ENCODE peak calls at places on chromosomes 4 and X, in five cellular contexts. M is K562, X is mammary epithelial cell, U is PC-3, B is GM23338. O is an unnamed sample.

GRCh38 chr4:150082241-150082640 is 4.0 kb downstream of the DCLK2 start:
- DNase-seq in B (no peak), X (no peak), U (no peak), M (no peak), O (no peak)

GRCh38 chrX:111829345-111829744 is 46.6 kb upstream of the TRPC5OS start:
- DNase-seq in X (no peak), U (no peak), M (no peak), B (no peak), O (no peak)

GRCh38 chrX:131977619-131978018 is 45.5 kb upstream of the STK26 start:
- DNase-seq in U (peak), X (no peak), B (no peak), M (no peak), O (no peak)

GRCh38 chrX:139758250-139758649 is 50.3 kb upstream of the MCF2 start:
- DNase-seq in U (no peak), B (peak), X (no peak), M (peak), O (no peak)

GRCh38 chrX:45623266-45623665 is 422.6 kb upstream of the DIPK2B start:
- DNase-seq in X (peak), M (no peak), B (no peak), U (peak), O (peak)

GRCh38 chr4:120659626-120660170 is 262.8 kb downstream of the PRDM5 start:
- DNase-seq in M (no peak), X (no peak), U (no peak), B (no peak), O (no peak)

GRCh38 chr4:13535708-13536361 is 8.5 kb downstream of the NKX3-2 start:
- DNase-seq in X (no peak), U (no peak), M (no peak), B (peak), O (no peak)

GRCh38 chrX:105869676-105870075 is 47.3 kb downstream of the NRK start:
- DNase-seq in U (peak), M (no peak), B (no peak), X (peak), O (no peak)

GRCh38 chr4:19583827-19584569 is 667.7 kb upstream of the SLIT2 start:
- DNase-seq in B (no peak), X (peak), U (no peak), M (no peak), O (no peak)

GRCh38 chrX:149040873-149041535 is 464.1 kb downstream of the IDS start:
- DNase-seq in U (peak), B (no peak), X (peak), M (no peak), O (no peak)

GRCh38 chr4:47831026-47831689 is 6.7 kb downstream of the CORIN start:
- DNase-seq in X (no peak), M (no peak), U (no peak), B (no peak), O (no peak)

GRCh38 chr4:47533689-47534347 is 48.7 kb downstream of the ATP10D start:
- DNase-seq in M (no peak), U (no peak), B (no peak), X (no peak), O (no peak)

GRCh38 chr4:5404073-5404472 is 304.3 kb downstream of the EVC2 start:
- DNase-seq in M (no peak), X (no peak), U (no peak), B (no peak), O (no peak)

GRCh38 chrX:152997337-152997736 is 3.4 kb upstream of the PNMA5 start:
- DNase-seq in X (no peak), B (no peak), M (no peak), U (no peak), O (no peak)

GRCh38 chr4:38290360-38290759 is 330.2 kb downstream of the PTTG2 start:
- DNase-seq in M (no peak), B (no peak), U (peak), X (peak), O (peak)

DNA sequence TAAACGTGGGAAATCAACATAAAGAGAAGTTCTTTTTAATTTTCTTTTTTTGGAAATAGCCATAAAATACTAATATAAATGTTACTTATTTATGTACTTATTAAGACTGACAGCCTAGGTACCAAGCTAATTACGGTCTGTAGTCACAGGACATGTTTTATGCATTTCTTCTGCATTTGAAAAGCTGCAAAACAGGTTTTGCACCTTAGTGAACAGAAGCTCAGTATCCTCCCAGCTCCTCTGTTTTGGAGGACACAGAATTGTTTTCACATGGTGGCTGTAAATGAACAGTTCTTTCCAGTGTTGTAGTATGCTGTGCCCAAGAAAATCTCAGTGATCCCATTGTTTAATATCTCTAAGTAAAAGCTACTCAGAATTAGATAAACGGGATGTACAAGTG is 1788.0 kb upstream of the TENM3 start:
- DNase-seq in M (no peak), B (peak), U (peak), X (peak), O (no peak)
- TF ChIP-seq EZH2 in M (no peak), B (no peak), U (no peak), X (no peak), O (no peak)

GRCh38 chrX:40155617-40156471 is 58.1 kb upstream of the BCOR start:
- DNase-seq in U (no peak), B (peak), X (no peak), M (peak), O (peak)
- TF ChIP-seq EZH2 in U (no peak), B (no peak), X (no peak), M (no peak), O (no peak)

GRCh38 chr4:41747230-41748055 is 1.1 kb downstream of the PHOX2B start:
- DNase-seq in X (no peak), B (peak), M (no peak), U (no peak), O (no peak)
- TF ChIP-seq EZH2 in X (peak), B (peak), M (no peak), U (no peak), O (peak)

DNA sequence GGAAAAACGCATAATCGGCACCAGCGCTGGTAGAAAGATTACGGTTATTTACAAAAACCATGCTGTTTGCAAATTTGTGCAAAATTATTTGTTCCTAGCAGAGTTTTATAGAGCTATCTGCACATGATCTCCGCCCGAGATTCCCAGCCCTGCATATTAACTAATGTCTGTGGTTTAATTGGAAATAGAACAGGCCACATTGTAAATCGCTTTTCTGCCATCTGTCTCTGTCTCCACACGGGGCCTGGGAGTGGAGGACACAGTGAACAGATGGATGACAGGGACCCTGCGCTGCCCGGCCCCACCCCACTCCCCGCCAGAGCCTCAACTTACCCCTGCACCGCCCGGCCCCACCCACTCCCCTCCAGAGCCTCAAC is 126.9 kb downstream of the FAM53A start:
- DNase-seq in X (no peak), M (no peak), B (no peak), U (no peak), O (no peak)
- TF ChIP-seq EZH2 in X (no peak), M (no peak), B (no peak), U (no peak), O (no peak)

GRCh38 chr4:61202638-61203495 is 2.7 kb downstream of the ADGRL3 start:
- DNase-seq in B (peak), U (peak), M (no peak), X (peak), O (no peak)
- TF ChIP-seq EZH2 in B (peak), U (no peak), M (no peak), X (peak), O (no peak)

GRCh38 chr4:184824776-184825393 is 883 bp downstream of the ACSL1 start:
- DNase-seq in X (peak), B (no peak), U (peak), M (no peak), O (no peak)
- TF ChIP-seq EZH2 in X (no peak), B (peak), U (no peak), M (no peak), O (no peak)

DNA sequence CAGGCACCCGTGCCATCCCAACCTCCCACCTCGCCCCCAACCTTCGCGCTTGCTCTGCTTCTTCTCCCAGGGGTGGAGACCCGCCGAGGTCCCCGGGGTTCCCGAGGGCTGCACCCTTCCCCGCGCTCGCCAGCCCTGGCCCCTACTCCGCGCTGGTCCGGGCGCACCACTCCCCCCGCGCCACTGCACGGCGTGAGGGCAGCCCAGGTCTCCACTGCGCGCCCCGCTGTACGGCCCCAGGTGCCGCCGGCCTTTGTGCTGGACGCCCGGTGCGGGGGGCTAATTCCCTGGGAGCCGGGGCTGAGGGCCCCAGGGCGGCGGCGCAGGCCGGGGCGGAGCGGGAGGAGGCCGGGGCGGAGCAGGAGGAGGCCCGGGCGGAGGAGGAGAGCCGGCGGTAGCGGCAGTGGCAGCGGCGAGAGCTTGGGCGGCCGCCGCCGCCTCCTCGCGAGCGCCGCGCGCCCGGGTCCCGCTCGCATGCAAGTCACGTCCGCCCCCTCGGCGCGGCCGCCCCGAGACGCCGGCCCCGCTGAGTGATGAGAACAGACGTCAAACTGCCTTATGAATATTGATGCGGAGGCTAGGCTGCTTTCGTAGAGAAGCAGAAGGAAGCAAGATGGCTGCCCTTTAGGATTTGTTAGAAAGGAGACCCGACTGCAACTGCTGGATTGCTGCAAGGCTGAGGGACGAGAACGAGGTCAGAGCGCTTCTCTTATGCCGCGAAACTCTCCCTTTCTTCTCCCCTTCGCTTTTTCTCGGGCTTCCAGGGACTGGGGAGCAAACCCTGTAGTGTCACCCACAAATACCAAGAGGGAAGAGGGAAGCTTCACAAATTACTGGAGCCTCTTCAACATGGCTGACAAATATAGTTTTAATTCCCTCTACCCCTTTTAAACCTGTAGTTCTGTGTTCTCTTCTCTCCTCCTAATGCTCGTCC is at the start of gene TET2:
- DNase-seq in U (peak), B (peak), X (peak), M (peak), O (peak)
- TF ChIP-seq EZH2 in U (no peak), B (peak), X (no peak), M (no peak), O (no peak)

DNA sequence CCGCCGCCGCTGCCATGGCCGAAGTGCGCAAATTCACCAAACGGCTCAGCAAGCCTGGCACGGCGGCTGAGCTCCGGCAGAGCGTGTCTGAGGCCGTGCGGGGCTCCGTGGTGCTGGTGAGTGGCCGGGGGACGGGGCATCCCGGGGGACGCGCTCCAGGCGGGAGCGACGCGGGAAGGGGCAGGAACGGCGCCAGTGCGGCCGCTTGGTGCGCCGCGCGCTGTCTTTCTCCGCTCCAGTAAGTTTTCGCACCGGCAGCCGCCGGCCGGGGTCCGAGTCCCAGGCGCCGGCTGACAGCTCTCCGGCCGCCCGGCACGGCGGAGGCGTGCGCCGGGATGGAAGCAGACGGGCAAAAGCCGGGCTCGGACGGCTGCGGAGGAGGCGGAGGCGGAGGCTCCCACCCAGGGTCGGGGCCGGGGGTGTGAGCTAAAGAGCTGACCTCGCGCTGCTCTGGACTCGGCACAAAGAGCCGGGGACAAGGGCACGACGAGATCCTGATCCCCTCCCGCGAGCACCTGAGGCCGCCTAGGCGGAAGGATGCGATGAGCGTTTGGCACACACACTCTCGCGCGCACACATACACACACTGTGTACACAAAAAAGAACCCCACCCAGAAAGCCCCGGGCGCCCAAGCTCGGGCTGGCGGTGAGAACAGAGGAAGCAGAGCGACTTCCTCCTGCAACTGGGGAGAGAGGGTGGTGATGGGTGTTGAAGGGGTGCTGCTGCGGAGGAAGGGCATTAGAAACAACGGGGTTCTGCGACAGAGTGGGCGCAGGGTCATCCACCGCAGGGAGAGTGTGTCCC is 545 bp downstream of the DOCK11 start:
- DNase-seq in X (peak), B (peak), U (peak), M (peak), O (peak)
- TF ChIP-seq EZH2 in X (no peak), B (no peak), U (no peak), M (no peak), O (no peak)

GRCh38 chr4:825063-825968 is 613 bp downstream of the CPLX1 start:
- DNase-seq in U (no peak), M (peak), X (no peak), B (peak), O (peak)
- TF ChIP-seq EZH2 in U (no peak), M (no peak), X (no peak), B (peak), O (peak)

O was measured in A673.